ENCODE peak calls at places on chromosomes 1 and 21, in eight cellular contexts. Z is PC-9, O is astrocyte of the spinal cord, P is GM12865, L is psoas muscle, X is brain microvascular endothelial cell, B is fibroblast of mammary gland, J is IMR-90. U is an unnamed sample.

GRCh38 chr1:11796036-11796828 is 9.5 kb downstream of the MTHFR start:
- DNase-seq in Z (no peak), O (no peak), P (no peak), L (no peak), X (peak), B (peak), J (peak), U (peak)

GRCh38 chr1:156571261-156571958 is 955 bp downstream of the IQGAP3 start:
- DNase-seq in Z (peak), O (peak), P (no peak), L (no peak), X (peak), B (peak), J (peak), U (peak)

GRCh38 chr1:61007534-61008364 is 74.6 kb upstream of the NFIA start:
- DNase-seq in Z (no peak), O (no peak), P (no peak), L (no peak), X (no peak), B (no peak), J (no peak), U (no peak)

GRCh38 chr1:19347538-19348177 is 35.5 kb downstream of the SLC66A1 start:
- DNase-seq in Z (no peak), O (no peak), P (no peak), L (no peak), X (no peak), B (no peak), J (no peak), U (no peak)

GRCh38 chr1:168301664-168302320 is 21.1 kb downstream of the TBX19 start:
- DNase-seq in Z (peak), O (peak), P (no peak), L (no peak), X (peak), B (peak), J (peak), U (peak)

GRCh38 chr21:28345934-28346333 is 646.7 kb downstream of the LTN1 start:
- DNase-seq in Z (no peak), O (no peak), P (no peak), L (no peak), X (no peak), B (no peak), J (no peak), U (no peak)

GRCh38 chr1:109636201-109636952 is 16.7 kb downstream of the AMPD2 start:
- DNase-seq in Z (peak), O (peak), P (no peak), L (no peak), X (peak), B (peak), J (peak), U (peak)

GRCh38 chr1:221462345-221462744 is 279.5 kb downstream of the DUSP10 start:
- DNase-seq in Z (no peak), O (no peak), P (no peak), L (no peak), X (no peak), B (peak), J (no peak), U (peak)

GRCh38 chr1:229377429-229377828 is 34.6 kb upstream of the CCSAP start:
- DNase-seq in Z (no peak), O (no peak), P (no peak), L (no peak), X (no peak), B (no peak), J (no peak), U (no peak)

GRCh38 chr1:229379901-229380300 is 37.1 kb upstream of the CCSAP start:
- DNase-seq in Z (no peak), O (no peak), P (no peak), L (no peak), X (no peak), B (peak), J (no peak), U (no peak)

GRCh38 chr1:229376521-229376920 is 33.7 kb upstream of the CCSAP start:
- DNase-seq in Z (no peak), O (no peak), P (no peak), L (no peak), X (no peak), B (no peak), J (no peak), U (no peak)

GRCh38 chr1:229380514-229381160 is 37.8 kb upstream of the CCSAP start:
- DNase-seq in Z (no peak), O (no peak), P (peak), L (no peak), X (no peak), B (no peak), J (no peak), U (no peak)

GRCh38 chr1:229378586-229379442 is 36.0 kb upstream of the CCSAP start:
- DNase-seq in Z (no peak), O (no peak), P (no peak), L (no peak), X (no peak), B (peak), J (no peak), U (no peak)
- TF ChIP-seq CTCF in Z (no peak), O (no peak), P (no peak), L (no peak), X (no peak), B (no peak), J (no peak), U (no peak)

DNA sequence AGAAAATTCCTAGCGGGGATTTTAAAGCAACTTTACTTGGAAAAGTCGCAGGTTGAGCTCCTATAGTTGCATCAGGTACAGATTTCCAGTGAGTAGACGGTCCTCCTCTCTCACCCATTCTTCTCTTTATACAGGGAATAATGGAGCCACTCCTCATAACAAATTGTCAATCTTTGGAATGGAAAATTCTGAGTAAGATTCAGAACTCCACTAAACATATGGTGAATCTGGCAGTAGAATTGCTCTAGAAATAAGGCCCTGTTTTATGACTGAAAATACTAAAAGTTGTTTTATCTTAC is 1.5 kb downstream of the NTNG1 start:
- DNase-seq in Z (no peak), O (no peak), P (no peak), L (no peak), X (no peak), B (no peak), J (no peak), U (no peak)
- H3K4me3 ChIP-seq in Z (no peak), O (peak), P (no peak), L (no peak), X (no peak), B (no peak), J (no peak), U (no peak)

GRCh38 chr21:39852021-39852721 is 15.1 kb upstream of the PCP4 start:
- DNase-seq in Z (no peak), O (no peak), P (no peak), L (no peak), X (no peak), B (no peak), J (no peak), U (no peak)

GRCh38 chr21:39850333-39850732 is 16.9 kb upstream of the PCP4 start:
- DNase-seq in Z (no peak), O (no peak), P (no peak), L (no peak), X (no peak), B (no peak), J (no peak), U (no peak)

GRCh38 chr21:39852726-39853510 is 14.3 kb upstream of the PCP4 start:
- DNase-seq in Z (no peak), O (no peak), P (no peak), L (no peak), X (no peak), B (no peak), J (no peak), U (no peak)

GRCh38 chr21:39851219-39851618 is 16.0 kb upstream of the PCP4 start:
- DNase-seq in Z (no peak), O (no peak), P (no peak), L (no peak), X (no peak), B (no peak), J (no peak), U (no peak)

DNA sequence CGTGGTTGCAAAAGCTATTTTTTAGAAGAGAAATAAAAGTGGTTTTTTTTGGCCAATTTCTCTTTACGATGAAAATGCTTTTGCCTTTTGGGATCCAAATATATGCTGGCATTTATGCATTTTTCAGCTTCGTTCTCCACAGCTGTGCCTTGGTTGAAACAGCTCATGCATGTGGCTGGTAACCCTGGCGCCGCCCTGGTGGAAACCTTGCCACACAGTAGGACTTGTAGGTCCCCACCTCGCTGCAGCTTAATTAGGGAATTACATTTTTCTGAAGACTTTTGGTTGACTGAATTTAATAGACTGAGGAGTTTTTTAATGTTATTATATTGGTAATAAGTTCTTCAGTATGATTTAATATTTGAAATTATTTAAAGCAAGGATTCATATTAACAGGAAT is 12.7 kb upstream of the PCP4 start:
- DNase-seq in Z (no peak), O (no peak), P (no peak), L (no peak), X (no peak), B (no peak), J (no peak), U (no peak)
- TF ChIP-seq CTCF in Z (no peak), O (no peak), P (no peak), L (no peak), X (no peak), B (no peak), J (no peak), U (no peak)

GRCh38 chr1:198681831-198682756 is 43.3 kb downstream of the PTPRC start:
- DNase-seq in Z (peak), O (peak), P (peak), L (peak), X (peak), B (peak), J (peak), U (peak)
- H3K4me3 ChIP-seq in Z (peak), O (no peak), P (peak), L (no peak), X (no peak), B (no peak), J (peak), U (peak)

GRCh38 chr1:204576422-204576821 is 60.2 kb downstream of the MDM4 start:
- DNase-seq in Z (no peak), O (no peak), P (no peak), L (no peak), X (no peak), B (no peak), J (no peak), U (no peak)

GRCh38 chr1:204573563-204573925 is 57.3 kb downstream of the MDM4 start:
- DNase-seq in Z (peak), O (no peak), P (no peak), L (no peak), X (peak), B (peak), J (peak), U (peak)

GRCh38 chr1:204574856-204575145 is 58.6 kb downstream of the MDM4 start:
- DNase-seq in Z (no peak), O (no peak), P (no peak), L (no peak), X (no peak), B (peak), J (peak), U (no peak)

GRCh38 chr1:204574016-204574855 is 58.0 kb downstream of the MDM4 start:
- DNase-seq in Z (no peak), O (no peak), P (peak), L (no peak), X (no peak), B (no peak), J (no peak), U (no peak)

GRCh38 chr1:204575221-204576190 is 59.3 kb downstream of the MDM4 start:
- DNase-seq in Z (no peak), O (no peak), P (no peak), L (no peak), X (no peak), B (no peak), J (no peak), U (no peak)
- TF ChIP-seq CTCF in Z (no peak), O (no peak), P (no peak), L (no peak), X (no peak), B (no peak), J (no peak), U (no peak)

GRCh38 chr1:155295183-155295941 is 5.9 kb downstream of the PKLR start:
- DNase-seq in Z (no peak), O (no peak), P (no peak), L (no peak), X (no peak), B (no peak), J (no peak), U (no peak)

GRCh38 chr1:155295942-155296267 is 5.3 kb downstream of the PKLR start:
- DNase-seq in Z (no peak), O (no peak), P (no peak), L (no peak), X (no peak), B (no peak), J (no peak), U (no peak)

GRCh38 chr1:155293086-155293749 is 8.0 kb downstream of the PKLR start:
- DNase-seq in Z (no peak), O (no peak), P (no peak), L (no peak), X (no peak), B (no peak), J (no peak), U (no peak)

GRCh38 chr1:155296660-155297059 is 4.6 kb downstream of the PKLR start:
- DNase-seq in Z (no peak), O (no peak), P (no peak), L (no peak), X (no peak), B (no peak), J (no peak), U (no peak)

DNA sequence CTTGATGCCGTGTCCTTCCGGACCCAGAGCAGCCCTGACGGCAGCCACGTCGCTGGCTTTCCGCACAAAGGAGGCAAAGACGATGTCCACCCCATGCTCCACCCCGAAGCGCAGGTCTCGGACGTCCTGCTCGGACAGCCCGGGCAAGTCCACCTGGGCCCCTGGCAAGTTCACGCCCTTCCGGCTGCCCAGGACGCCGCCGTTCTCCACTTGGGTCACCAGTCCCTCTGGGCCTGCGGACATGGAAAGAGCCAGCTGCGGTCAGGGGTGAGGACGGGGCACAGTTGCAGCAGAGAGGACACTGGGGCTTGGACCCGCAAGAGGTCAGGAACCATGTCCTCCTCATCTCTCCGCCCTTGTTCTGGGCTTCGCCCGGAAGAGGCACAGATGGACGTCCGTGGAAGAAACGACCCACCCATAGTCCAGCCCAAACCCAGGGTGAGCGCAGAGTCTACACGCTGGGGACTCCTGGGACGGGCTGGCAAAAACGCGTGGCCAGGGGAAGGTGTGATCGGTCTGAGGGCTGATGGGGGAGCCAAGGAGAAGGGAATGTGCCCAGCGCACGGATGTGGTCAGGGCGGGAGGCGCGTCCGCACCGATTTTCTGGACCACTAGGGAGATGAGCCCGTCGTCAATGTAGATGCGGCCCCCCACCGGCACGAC is 6.6 kb downstream of the PKLR start:
- DNase-seq in Z (no peak), O (no peak), P (no peak), L (no peak), X (no peak), B (no peak), J (no peak), U (no peak)
- H3K4me3 ChIP-seq in Z (no peak), O (no peak), P (no peak), L (peak), X (no peak), B (no peak), J (no peak), U (no peak)

DNA sequence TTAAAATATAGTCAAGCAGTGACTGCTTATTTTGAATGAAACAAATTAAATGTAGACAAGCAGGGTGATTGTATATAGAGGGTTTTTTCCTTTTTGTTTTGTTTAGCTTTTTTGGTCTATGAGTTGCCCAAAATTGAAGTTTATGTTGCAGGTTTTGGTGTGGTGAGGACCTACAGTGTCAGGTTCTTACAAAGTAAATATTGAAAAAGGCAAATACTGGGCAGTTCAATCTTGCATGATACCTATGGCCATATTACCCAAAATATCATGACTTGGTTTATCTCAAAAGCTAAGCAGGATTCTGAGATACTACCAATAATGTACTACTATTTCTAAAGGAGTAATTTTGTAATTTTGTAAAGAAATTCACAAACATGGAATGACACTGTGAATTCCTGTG is 1.8 kb downstream of the DNAJB4 start:
- DNase-seq in Z (no peak), O (peak), P (no peak), L (no peak), X (no peak), B (no peak), J (no peak), U (no peak)
- TF ChIP-seq CTCF in Z (no peak), O (no peak), P (no peak), L (no peak), X (no peak), B (no peak), J (no peak), U (no peak)

U was measured in epithelial cell of esophagus.